ENCODE peak calls at places on chromosomes 5 and 9, in five cellular contexts. T, H, Y, K and M are unnamed samples.

GRCh38 chr9:133854785-133855184 is 116.6 kb upstream of the SARDH start:
- DNase-seq in K (no peak), H (no peak), Y (no peak), T (no peak), M (no peak)

GRCh38 chr9:89732295-89732951 is 127.6 kb downstream of the GADD45G start:
- DNase-seq in T (no peak), K (no peak), H (no peak), Y (no peak), M (no peak)

GRCh38 chr5:102865510-102866314 is 110.6 kb downstream of the PAM start:
- DNase-seq in T (peak), H (peak), Y (peak), K (peak), M (peak)

GRCh38 chr9:73039253-73039915 is 86.5 kb upstream of the ALDH1A1 start:
- DNase-seq in K (no peak), Y (no peak), T (no peak), H (no peak), M (no peak)

GRCh38 chr5:26568316-26568715 is 470.1 kb downstream of the CDH9 start:
- DNase-seq in H (no peak), Y (no peak), T (no peak), K (no peak), M (no peak)

GRCh38 chr5:10981927-10982326 is 220.9 kb upstream of the DAP start:
- DNase-seq in H (no peak), Y (no peak), T (no peak), K (no peak), M (no peak)

GRCh38 chr9:137461663-137462395 is 2.7 kb upstream of the NSMF start:
- DNase-seq in K (no peak), T (peak), Y (no peak), H (no peak), M (peak)

GRCh38 chr5:181043285-181044092 is 3.4 kb downstream of the BTNL9 start:
- DNase-seq in K (no peak), T (peak), Y (peak), H (peak), M (no peak)

GRCh38 chr5:137629646-137630045 is 106.2 kb downstream of the KLHL3 start:
- DNase-seq in Y (peak), T (peak), H (no peak), K (no peak), M (peak)

GRCh38 chr5:148641735-148642134 is 12.6 kb downstream of the HTR4 start:
- DNase-seq in H (no peak), Y (peak), T (no peak), K (no peak), M (no peak)

GRCh38 chr9:33125871-33126822 is 41.0 kb downstream of the B4GALT1 start:
- DNase-seq in K (no peak), T (no peak), H (no peak), Y (no peak), M (no peak)

GRCh38 chr5:72125931-72126620 is 18.8 kb downstream of the MAP1B start:
- DNase-seq in H (no peak), Y (peak), T (no peak), K (no peak), M (no peak)

GRCh38 chr5:176780071-176780850 is 30.1 kb upstream of the UNC5A start:
- DNase-seq in K (no peak), H (peak), T (no peak), Y (no peak), M (no peak)

GRCh38 chr5:36696059-36696673 is 89.8 kb downstream of the SLC1A3 start:
- DNase-seq in Y (peak), H (no peak), T (peak), K (peak), M (peak)

GRCh38 chr5:111494350-111494999 is 17.9 kb downstream of the STARD4 start:
- DNase-seq in T (no peak), H (no peak), K (no peak), Y (no peak), M (no peak)

GRCh38 chr5:14182761-14183160 is 39.6 kb downstream of the TRIO start:
- DNase-seq in K (no peak), Y (no peak), T (no peak), H (no peak), M (no peak)
- TF ChIP-seq CTCF in K (no peak), Y (no peak), T (no peak), H (no peak), M (no peak)

GRCh38 chr9:26169684-26170083 is 491.4 kb upstream of the TUSC1 start:
- DNase-seq in H (no peak), T (no peak), Y (no peak), K (no peak), M (no peak)
- TF ChIP-seq CTCF in H (no peak), T (no peak), Y (no peak), K (no peak), M (no peak)

DNA sequence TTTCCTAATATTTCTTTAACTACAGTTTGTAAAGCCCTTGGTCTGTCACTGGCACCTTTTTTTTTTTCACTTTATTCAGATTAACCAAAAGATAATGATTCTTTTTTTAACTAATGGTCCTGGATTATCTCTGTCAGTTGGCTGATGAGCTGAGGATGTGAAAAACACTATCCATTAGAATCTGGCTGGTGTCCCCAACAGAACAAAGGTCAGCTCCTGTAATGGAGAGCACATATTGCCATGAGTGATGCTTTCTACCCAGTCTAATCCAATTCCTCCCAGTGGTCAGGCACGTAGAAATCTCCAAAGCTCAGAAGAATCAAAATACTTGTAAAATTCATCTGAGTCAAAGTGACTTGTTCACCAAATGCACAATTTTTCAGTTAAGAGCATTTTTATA is 491.7 kb upstream of the PIK3R1 start:
- DNase-seq in K (no peak), Y (no peak), T (no peak), H (no peak), M (no peak)
- TF ChIP-seq CTCF in K (no peak), Y (no peak), T (no peak), H (no peak), M (no peak)

GRCh38 chr5:116354699-116355098 is 219.9 kb downstream of the SEMA6A start:
- DNase-seq in H (no peak), T (no peak), K (no peak), Y (no peak), M (no peak)
- TF ChIP-seq CTCF in H (no peak), T (no peak), K (no peak), Y (no peak), M (no peak)

DNA sequence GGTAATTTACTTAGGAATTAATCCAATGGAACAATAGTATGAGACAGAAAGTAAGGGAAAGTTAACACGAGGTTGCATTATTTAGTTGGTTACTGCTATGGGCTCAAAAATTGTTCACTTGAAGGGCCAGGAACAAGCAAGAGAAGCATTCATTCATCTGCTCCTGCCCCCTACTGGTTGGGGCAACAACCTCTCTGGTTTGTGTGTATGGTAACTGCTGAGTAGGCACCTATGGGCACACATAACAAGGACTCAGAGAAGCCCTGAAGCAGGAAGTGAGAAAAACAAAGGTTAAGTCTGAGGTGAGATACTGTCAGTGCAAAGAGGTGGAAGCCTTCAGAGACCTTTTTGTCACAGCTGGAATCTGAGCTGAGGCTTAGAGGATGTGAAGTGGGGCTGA is 34.4 kb upstream of the RANBP6 start:
- DNase-seq in Y (peak), T (no peak), K (no peak), H (no peak), M (peak)
- TF ChIP-seq CTCF in Y (peak), T (no peak), K (peak), H (peak), M (peak)

GRCh38 chr9:5876711-5877110 is 14.0 kb upstream of the MLANA start:
- DNase-seq in H (no peak), K (no peak), Y (no peak), T (no peak), M (no peak)
- TF ChIP-seq CTCF in H (no peak), K (no peak), Y (no peak), T (no peak), M (no peak)

DNA sequence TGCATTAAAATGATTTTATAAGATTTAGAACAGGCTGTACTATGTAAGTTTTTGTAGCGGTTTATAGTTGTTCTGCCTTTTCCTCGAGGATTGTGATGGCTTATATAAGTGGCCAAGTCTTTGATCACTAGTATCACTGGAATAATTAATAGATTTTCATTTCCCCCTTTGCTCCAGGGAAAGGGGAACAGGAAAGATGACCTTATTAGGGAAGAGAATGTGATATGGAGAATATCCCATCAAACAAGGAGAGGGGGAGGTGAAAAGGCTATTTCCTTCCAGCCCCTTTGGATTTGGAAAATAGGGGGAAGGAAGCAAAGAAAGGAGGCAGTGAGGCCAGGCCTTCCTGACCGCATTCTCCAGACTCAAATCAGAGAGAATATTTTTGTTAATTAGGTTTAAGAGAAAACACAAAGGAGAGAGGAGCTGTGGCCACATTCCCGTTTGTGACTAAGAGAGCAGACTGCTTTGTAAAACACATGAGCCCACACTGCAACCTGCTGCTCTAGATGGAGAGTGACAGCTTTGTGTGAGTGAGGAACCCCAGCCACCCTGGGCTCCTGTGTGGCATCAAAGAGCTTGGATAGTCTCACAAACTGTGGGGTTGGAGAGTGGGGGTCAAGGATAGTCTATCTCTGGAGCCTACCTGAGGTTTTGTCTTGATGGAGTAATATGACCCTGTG is 359.5 kb downstream of the DTWD2 start:
- DNase-seq in K (no peak), Y (no peak), H (no peak), T (no peak), M (no peak)
- TF ChIP-seq CTCF in K (no peak), Y (no peak), H (peak), T (no peak), M (no peak)